ENCODE peak calls at places on chromosomes 3 and 15, in nine cellular contexts. One of them, this sample, is unnamed.

GRCh38 chr3:51845129-51845528 is 16.3 kb upstream of the IQCF2 start:
- DNase-seq in mammary epithelial cell: no peak
- DNase-seq in fibroblast of lung: no peak
- DNase-seq in GM23248: no peak
- DNase-seq in IMR-90: no peak
- DNase-seq in HCT116: no peak
- DNase-seq in colonic mucosa: no peak
- DNase-seq in PC-3: no peak
- DNase-seq in astrocyte: no peak
- DNase-seq in this sample: no peak

GRCh38 chr3:156561533-156561932 is 6.6 kb upstream of the SSR3 start:
- DNase-seq in mammary epithelial cell: no peak
- DNase-seq in fibroblast of lung: no peak
- DNase-seq in GM23248: no peak
- DNase-seq in IMR-90: no peak
- DNase-seq in HCT116: no peak
- DNase-seq in colonic mucosa: no peak
- DNase-seq in PC-3: no peak
- DNase-seq in astrocyte: no peak
- DNase-seq in this sample: no peak

GRCh38 chr3:70312336-70312735 is at the start of gene MDFIC2:
- DNase-seq in mammary epithelial cell: no peak
- DNase-seq in fibroblast of lung: no peak
- DNase-seq in GM23248: no peak
- DNase-seq in IMR-90: no peak
- DNase-seq in HCT116: no peak
- DNase-seq in colonic mucosa: no peak
- DNase-seq in PC-3: no peak
- DNase-seq in astrocyte: no peak
- DNase-seq in this sample: no peak

GRCh38 chr15:90679959-90680358 is 37.2 kb upstream of the BLM start:
- DNase-seq in mammary epithelial cell: no peak
- DNase-seq in fibroblast of lung: no peak
- DNase-seq in GM23248: no peak
- DNase-seq in IMR-90: no peak
- DNase-seq in HCT116: no peak
- DNase-seq in colonic mucosa: no peak
- DNase-seq in PC-3: no peak
- DNase-seq in astrocyte: no peak
- DNase-seq in this sample: no peak

GRCh38 chr3:134360046-134360445 is 14.2 kb downstream of the AMOTL2 start:
- DNase-seq in mammary epithelial cell: no peak
- DNase-seq in fibroblast of lung: no peak
- DNase-seq in GM23248: peak; percentile 61
- DNase-seq in IMR-90: no peak
- DNase-seq in HCT116: no peak
- DNase-seq in colonic mucosa: no peak
- DNase-seq in PC-3: no peak
- DNase-seq in astrocyte: no peak
- DNase-seq in this sample: no peak

GRCh38 chr3:54621181-54621580 is 306.7 kb downstream of the LRTM1 start:
- DNase-seq in mammary epithelial cell: peak; percentile 58
- DNase-seq in fibroblast of lung: peak; percentile 15
- DNase-seq in GM23248: peak; percentile 42
- DNase-seq in IMR-90: no peak
- DNase-seq in HCT116: no peak
- DNase-seq in colonic mucosa: no peak
- DNase-seq in PC-3: no peak
- DNase-seq in astrocyte: peak; percentile 5
- DNase-seq in this sample: no peak

GRCh38 chr3:12815719-12816118 is 19.2 kb downstream of the CAND2 start:
- DNase-seq in mammary epithelial cell: no peak
- DNase-seq in fibroblast of lung: no peak
- DNase-seq in GM23248: no peak
- DNase-seq in IMR-90: no peak
- DNase-seq in HCT116: no peak
- DNase-seq in colonic mucosa: no peak
- DNase-seq in PC-3: no peak
- DNase-seq in astrocyte: no peak
- DNase-seq in this sample: no peak

GRCh38 chr3:142808103-142808917 is 80.6 kb downstream of the PCOLCE2 start:
- DNase-seq in mammary epithelial cell: peak; percentile 89
- DNase-seq in fibroblast of lung: peak; percentile 86
- DNase-seq in GM23248: peak; percentile 92
- DNase-seq in IMR-90: peak; percentile 72
- DNase-seq in HCT116: peak; percentile 50
- DNase-seq in colonic mucosa: no peak
- DNase-seq in PC-3: peak; percentile 80
- DNase-seq in astrocyte: peak; percentile 82
- DNase-seq in this sample: peak; percentile 39

GRCh38 chr3:11476814-11477213 is 166.9 kb downstream of the VGLL4 start:
- DNase-seq in mammary epithelial cell: no peak
- DNase-seq in fibroblast of lung: no peak
- DNase-seq in GM23248: no peak
- DNase-seq in IMR-90: no peak
- DNase-seq in HCT116: no peak
- DNase-seq in colonic mucosa: peak; percentile 32
- DNase-seq in PC-3: no peak
- DNase-seq in astrocyte: no peak
- DNase-seq in this sample: peak; percentile 26

GRCh38 chr3:160575589-160575988 is 10.2 kb upstream of the KPNA4 start:
- DNase-seq in mammary epithelial cell: no peak
- DNase-seq in fibroblast of lung: no peak
- DNase-seq in GM23248: no peak
- DNase-seq in IMR-90: no peak
- DNase-seq in HCT116: no peak
- DNase-seq in colonic mucosa: no peak
- DNase-seq in PC-3: no peak
- DNase-seq in astrocyte: no peak
- DNase-seq in this sample: no peak

GRCh38 chr3:48013288-48013980 is 2.8 kb downstream of the MAP4 start:
- DNase-seq in mammary epithelial cell: peak; percentile 62
- DNase-seq in fibroblast of lung: peak; percentile 89
- DNase-seq in GM23248: peak; percentile 88
- DNase-seq in IMR-90: peak; percentile 91
- DNase-seq in HCT116: peak; percentile 38
- DNase-seq in colonic mucosa: no peak
- DNase-seq in PC-3: peak; percentile 74
- DNase-seq in astrocyte: peak; percentile 87
- DNase-seq in this sample: peak; percentile 73

GRCh38 chr3:115836944-115837343 is 213.6 kb downstream of the GAP43 start:
- DNase-seq in mammary epithelial cell: no peak
- DNase-seq in fibroblast of lung: peak; percentile 19
- DNase-seq in GM23248: peak; percentile 70
- DNase-seq in IMR-90: peak; percentile 34
- DNase-seq in HCT116: peak; percentile 28
- DNase-seq in colonic mucosa: no peak
- DNase-seq in PC-3: peak; percentile 62
- DNase-seq in astrocyte: peak; percentile 13
- DNase-seq in this sample: peak; percentile 61

GRCh38 chr3:170046269-170047132 is 8.7 kb downstream of the GPR160 start:
- DNase-seq in mammary epithelial cell: no peak
- DNase-seq in fibroblast of lung: no peak
- DNase-seq in GM23248: no peak
- DNase-seq in IMR-90: no peak
- DNase-seq in HCT116: no peak
- DNase-seq in colonic mucosa: peak; percentile 44
- DNase-seq in PC-3: peak; percentile 45
- DNase-seq in astrocyte: no peak
- DNase-seq in this sample: no peak

GRCh38 chr3:170047133-170047404 is 9.3 kb downstream of the GPR160 start:
- DNase-seq in mammary epithelial cell: no peak
- DNase-seq in fibroblast of lung: no peak
- DNase-seq in GM23248: no peak
- DNase-seq in IMR-90: no peak
- DNase-seq in HCT116: no peak
- DNase-seq in colonic mucosa: peak; percentile 54
- DNase-seq in PC-3: no peak
- DNase-seq in astrocyte: no peak
- DNase-seq in this sample: no peak

GRCh38 chr3:170050753-170051152 is 13.0 kb downstream of the GPR160 start:
- DNase-seq in mammary epithelial cell: no peak
- DNase-seq in fibroblast of lung: no peak
- DNase-seq in GM23248: no peak
- DNase-seq in IMR-90: no peak
- DNase-seq in HCT116: no peak
- DNase-seq in colonic mucosa: no peak
- DNase-seq in PC-3: no peak
- DNase-seq in astrocyte: no peak
- DNase-seq in this sample: no peak

GRCh38 chr3:170052398-170052797 is 14.6 kb downstream of the GPR160 start:
- DNase-seq in mammary epithelial cell: no peak
- DNase-seq in fibroblast of lung: no peak
- DNase-seq in GM23248: no peak
- DNase-seq in IMR-90: no peak
- DNase-seq in HCT116: no peak
- DNase-seq in colonic mucosa: no peak
- DNase-seq in PC-3: no peak
- DNase-seq in astrocyte: no peak
- DNase-seq in this sample: no peak

GRCh38 chr3:170049146-170050000 is 11.6 kb downstream of the GPR160 start:
- DNase-seq in mammary epithelial cell: no peak
- DNase-seq in fibroblast of lung: peak; percentile 70
- DNase-seq in GM23248: peak; percentile 57
- DNase-seq in IMR-90: peak; percentile 23
- DNase-seq in HCT116: no peak
- DNase-seq in colonic mucosa: peak; percentile 74
- DNase-seq in PC-3: peak; percentile 94
- DNase-seq in astrocyte: peak; percentile 59
- DNase-seq in this sample: no peak
- H3K9ac ChIP-seq in mammary epithelial cell: no peak overlapping the region
- H3K9ac ChIP-seq in fibroblast of lung: no peak overlapping the region
- H3K9ac ChIP-seq in GM23248: no peak overlapping the region
- H3K9ac ChIP-seq in IMR-90: no peak overlapping the region
- H3K9ac ChIP-seq in HCT116: no peak overlapping the region
- H3K9ac ChIP-seq in colonic mucosa: no peak overlapping the region
- H3K9ac ChIP-seq in PC-3: no peak overlapping the region
- H3K9ac ChIP-seq in astrocyte: no peak overlapping the region
- H3K9ac ChIP-seq in this sample: no peak overlapping the region

DNA sequence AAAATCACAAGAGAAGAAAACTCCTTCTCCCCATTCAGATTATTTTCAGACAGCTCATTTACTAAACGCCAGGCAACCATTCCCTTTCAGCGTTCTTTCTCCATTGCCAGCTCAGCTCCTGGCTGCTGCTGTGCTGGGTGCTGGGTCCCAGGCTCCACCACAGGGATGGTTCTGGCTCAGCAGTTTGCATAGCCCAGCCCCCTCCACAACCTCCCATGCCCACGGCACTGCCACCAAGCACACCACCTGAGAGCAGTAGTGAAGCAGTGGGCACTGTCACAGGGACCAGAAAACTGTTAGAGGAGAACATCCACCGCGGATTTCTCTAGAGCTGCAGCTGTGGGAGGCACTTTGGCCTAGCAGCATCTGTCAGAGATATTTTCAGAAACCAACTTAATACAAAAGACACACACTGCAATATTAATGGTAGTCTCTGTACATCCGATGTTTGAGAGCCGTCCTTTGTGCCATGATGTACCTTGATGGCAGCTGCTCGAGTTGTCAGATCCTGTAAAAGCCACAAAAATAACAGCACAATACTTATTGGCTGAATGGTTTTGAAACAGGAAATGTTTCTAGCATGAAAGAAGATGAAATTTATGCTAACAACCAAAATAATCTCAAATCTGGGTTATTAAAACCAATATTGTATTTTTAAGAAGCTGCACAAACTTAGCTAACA is 445.3 kb upstream of the TBL1XR1 start:
- DNase-seq in mammary epithelial cell: no peak
- DNase-seq in fibroblast of lung: no peak
- DNase-seq in GM23248: no peak
- DNase-seq in IMR-90: no peak
- DNase-seq in HCT116: no peak
- DNase-seq in colonic mucosa: no peak
- DNase-seq in PC-3: no peak
- DNase-seq in astrocyte: no peak
- DNase-seq in this sample: no peak
- H3K4me1 ChIP-seq in mammary epithelial cell: peaks cover 6% of the 10 kb centered on the region
- H3K4me1 ChIP-seq in fibroblast of lung: no peaks in the 10 kb centered on the region
- H3K4me1 ChIP-seq in GM23248: no peaks in the 10 kb centered on the region
- H3K4me1 ChIP-seq in IMR-90: no peaks in the 10 kb centered on the region
- H3K4me1 ChIP-seq in HCT116: peaks cover 5% of the 10 kb centered on the region
- H3K4me1 ChIP-seq in colonic mucosa: no peaks in the 10 kb centered on the region
- H3K4me1 ChIP-seq in PC-3: no peaks in the 10 kb centered on the region
- H3K4me1 ChIP-seq in astrocyte: no peaks in the 10 kb centered on the region
- H3K4me1 ChIP-seq in this sample: peaks cover 6% of the 10 kb centered on the region

DNA sequence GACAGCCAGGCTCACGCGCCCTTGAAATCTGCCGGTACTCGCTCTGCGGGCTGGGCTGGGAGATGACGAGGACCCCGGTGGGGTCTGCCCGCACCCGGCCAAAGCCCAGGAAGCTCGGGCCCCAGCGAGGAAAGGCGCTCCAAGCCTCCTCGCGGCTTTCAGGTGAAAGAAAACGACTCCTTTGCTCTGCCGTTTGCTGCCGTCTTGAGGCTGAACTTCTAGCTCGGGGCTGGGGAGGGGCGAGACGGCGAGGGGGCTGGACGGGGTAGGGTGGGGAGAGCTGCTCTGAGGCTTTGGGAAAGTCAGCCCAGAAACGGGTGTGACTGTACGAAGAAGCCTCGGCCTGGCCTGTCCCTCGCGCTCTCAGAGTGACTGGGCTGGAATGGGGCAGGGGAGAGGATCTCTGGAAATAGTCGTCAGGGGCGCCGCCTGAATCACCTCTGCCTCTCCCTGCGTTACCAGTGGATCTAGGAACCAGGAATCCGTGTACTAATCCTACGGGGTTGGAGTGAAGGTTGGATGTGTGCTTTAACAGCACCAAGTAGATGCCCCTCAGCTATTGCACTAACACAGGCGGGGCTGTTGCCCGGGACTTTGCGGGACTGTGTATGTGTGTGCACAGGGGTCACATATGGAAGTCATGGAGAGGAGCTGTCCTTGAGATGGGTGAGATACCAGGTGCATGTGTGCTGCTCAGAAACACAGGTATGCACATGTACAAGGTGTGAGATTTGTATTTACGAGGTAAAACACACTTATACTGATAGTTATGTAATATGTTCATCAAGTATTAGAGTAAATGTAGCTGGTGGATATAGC is 495 bp downstream of the FOXL2NB start:
- DNase-seq in mammary epithelial cell: no peak
- DNase-seq in fibroblast of lung: no peak
- DNase-seq in GM23248: no peak
- DNase-seq in IMR-90: no peak
- DNase-seq in HCT116: no peak
- DNase-seq in colonic mucosa: no peak
- DNase-seq in PC-3: no peak
- DNase-seq in astrocyte: no peak
- DNase-seq in this sample: no peak
- H3K4me3 ChIP-seq in mammary epithelial cell: no peak overlapping the region
- H3K4me3 ChIP-seq in fibroblast of lung: no peak overlapping the region
- H3K4me3 ChIP-seq in GM23248: peak overlapping the region; percentile 75
- H3K4me3 ChIP-seq in IMR-90: no peak overlapping the region
- H3K4me3 ChIP-seq in HCT116: no peak overlapping the region
- H3K4me3 ChIP-seq in colonic mucosa: peak overlapping the region; percentile 37
- H3K4me3 ChIP-seq in PC-3: no peak overlapping the region
- H3K4me3 ChIP-seq in astrocyte: peak overlapping the region; percentile 39
- H3K4me3 ChIP-seq in this sample: peak overlapping the region; percentile 39

GRCh38 chr15:96353378-96353930 is 23.0 kb downstream of the NR2F2 start:
- DNase-seq in mammary epithelial cell: no peak
- DNase-seq in fibroblast of lung: no peak
- DNase-seq in GM23248: no peak
- DNase-seq in IMR-90: no peak
- DNase-seq in HCT116: no peak
- DNase-seq in colonic mucosa: no peak
- DNase-seq in PC-3: no peak
- DNase-seq in astrocyte: no peak
- DNase-seq in this sample: no peak
- H3K9ac ChIP-seq in mammary epithelial cell: no peak overlapping the region
- H3K9ac ChIP-seq in fibroblast of lung: peak overlapping the region; percentile 53
- H3K9ac ChIP-seq in GM23248: peak overlapping the region; percentile 84
- H3K9ac ChIP-seq in IMR-90: peak overlapping the region; percentile 73
- H3K9ac ChIP-seq in HCT116: no peak overlapping the region
- H3K9ac ChIP-seq in colonic mucosa: no peak overlapping the region
- H3K9ac ChIP-seq in PC-3: no peak overlapping the region
- H3K9ac ChIP-seq in astrocyte: peak overlapping the region; percentile 81
- H3K9ac ChIP-seq in this sample: peak overlapping the region; percentile 92

GRCh38 chr15:71276355-71276665 is 161.0 kb downstream of the THSD4 start:
- DNase-seq in mammary epithelial cell: peak; percentile 81
- DNase-seq in fibroblast of lung: no peak
- DNase-seq in GM23248: no peak
- DNase-seq in IMR-90: no peak
- DNase-seq in HCT116: peak; percentile 75
- DNase-seq in colonic mucosa: no peak
- DNase-seq in PC-3: peak; percentile 85
- DNase-seq in astrocyte: no peak
- DNase-seq in this sample: no peak
- H3K4me1 ChIP-seq in mammary epithelial cell: peaks cover 67% of the 10 kb centered on the region
- H3K4me1 ChIP-seq in fibroblast of lung: peaks cover 21% of the 10 kb centered on the region
- H3K4me1 ChIP-seq in GM23248: peaks cover 63% of the 10 kb centered on the region
- H3K4me1 ChIP-seq in IMR-90: peaks cover 48% of the 10 kb centered on the region
- H3K4me1 ChIP-seq in HCT116: peaks cover 51% of the 10 kb centered on the region
- H3K4me1 ChIP-seq in colonic mucosa: peaks cover 11% of the 10 kb centered on the region
- H3K4me1 ChIP-seq in PC-3: peaks cover 73% of the 10 kb centered on the region
- H3K4me1 ChIP-seq in astrocyte: peaks cover 36% of the 10 kb centered on the region
- H3K4me1 ChIP-seq in this sample: peaks cover 36% of the 10 kb centered on the region

This sample was measured in adipocyte.